ENCODE peak calls at places on chromosome 9, in ten cellular contexts. E, W, I, M, V, R, T, G, Z and O are unnamed samples.

GRCh38 chr9:12695474-12695873 is 2.3 kb downstream of the TYRP1 start:
- DNase-seq in E (peak), W (no peak), I (peak), M (peak), V (peak), R (no peak), T (no peak), G (no peak), Z (no peak), O (peak)

GRCh38 chr9:78167356-78167755 is 68.5 kb upstream of the CEP78 start:
- DNase-seq in E (peak), W (no peak), I (no peak), M (no peak), V (no peak), R (no peak), T (no peak), G (no peak), Z (no peak), O (no peak)

GRCh38 chr9:2461886-2462285 is 159.7 kb upstream of the VLDLR start:
- DNase-seq in E (peak), W (peak), I (no peak), M (no peak), V (no peak), R (no peak), T (no peak), G (no peak), Z (no peak), O (peak)

GRCh38 chr9:88990721-88991065 is 575 bp upstream of the S1PR3 start:
- DNase-seq in E (no peak), W (no peak), I (no peak), M (no peak), V (no peak), R (no peak), T (peak), G (no peak), Z (no peak), O (peak)

GRCh38 chr9:132698989-132699388 is 28.7 kb downstream of the GTF3C4 start:
- DNase-seq in E (no peak), W (peak), I (no peak), M (no peak), V (no peak), R (no peak), T (no peak), G (no peak), Z (no peak), O (peak)

GRCh38 chr9:28799876-28800275 is 1226.6 kb upstream of the C9orf72 start:
- DNase-seq in E (no peak), W (no peak), I (no peak), M (no peak), V (no peak), R (no peak), T (no peak), G (no peak), Z (no peak), O (no peak)

GRCh38 chr9:16202913-16203734 is 650.3 kb downstream of the CCDC171 start:
- DNase-seq in E (peak), W (peak), I (no peak), M (peak), V (no peak), R (no peak), T (peak), G (no peak), Z (no peak), O (peak)

GRCh38 chr9:131678499-131679111 is 61.3 kb downstream of the RAPGEF1 start:
- DNase-seq in E (peak), W (peak), I (peak), M (peak), V (peak), R (no peak), T (peak), G (peak), Z (peak), O (peak)

GRCh38 chr9:97983524-97984187 is 515 bp downstream of the ANP32B start:
- DNase-seq in E (no peak), W (peak), I (peak), M (peak), V (peak), R (no peak), T (peak), G (no peak), Z (no peak), O (peak)

GRCh38 chr9:102521097-102521755 is 473.9 kb upstream of the CYLC2 start:
- DNase-seq in E (peak), W (no peak), I (no peak), M (peak), V (no peak), R (no peak), T (no peak), G (no peak), Z (no peak), O (no peak)

GRCh38 chr9:76396144-76396543 is 1.9 kb upstream of the RFK start:
- DNase-seq in E (no peak), W (no peak), I (no peak), M (no peak), V (no peak), R (no peak), T (no peak), G (no peak), Z (no peak), O (no peak)

GRCh38 chr9:122226758-122227575 is 1.8 kb downstream of the LHX6 start:
- DNase-seq in E (no peak), W (no peak), I (no peak), M (no peak), V (no peak), R (no peak), T (peak), G (no peak), Z (no peak), O (no peak)

GRCh38 chr9:71769175-71770165 is 1.2 kb upstream of the CEMIP2 start:
- DNase-seq in E (peak), W (peak), I (peak), M (peak), V (peak), R (no peak), T (peak), G (peak), Z (peak), O (peak)

GRCh38 chr9:131500939-131501541 is 1.7 kb upstream of the POMT1 start:
- DNase-seq in E (peak), W (peak), I (no peak), M (peak), V (no peak), R (no peak), T (no peak), G (no peak), Z (no peak), O (no peak)

GRCh38 chr9:96116275-96117051 is 185.5 kb downstream of the HSD17B3 start:
- DNase-seq in E (no peak), W (no peak), I (no peak), M (no peak), V (no peak), R (no peak), T (peak), G (peak), Z (no peak), O (no peak)

GRCh38 chr9:135610290-135611141 is 28.8 kb downstream of the GLT6D1 start:
- DNase-seq in E (no peak), W (no peak), I (no peak), M (no peak), V (no peak), R (no peak), T (no peak), G (no peak), Z (no peak), O (no peak)

GRCh38 chr9:16656432-16657169 is 213.9 kb downstream of the BNC2 start:
- DNase-seq in E (no peak), W (no peak), I (no peak), M (no peak), V (no peak), R (no peak), T (no peak), G (no peak), Z (no peak), O (no peak)

GRCh38 chr9:6907772-6908381 is 150.1 kb downstream of the KDM4C start:
- DNase-seq in E (peak), W (peak), I (no peak), M (peak), V (no peak), R (no peak), T (no peak), G (no peak), Z (peak), O (peak)

GRCh38 chr9:104923289-104923688 is 4.7 kb downstream of the ABCA1 start:
- DNase-seq in E (peak), W (no peak), I (no peak), M (peak), V (no peak), R (no peak), T (no peak), G (no peak), Z (no peak), O (peak)

GRCh38 chr9:113858282-113858681 is 17.8 kb upstream of the ZNF618 start:
- DNase-seq in E (no peak), W (no peak), I (no peak), M (no peak), V (no peak), R (no peak), T (no peak), G (no peak), Z (no peak), O (no peak)

GRCh38 chr9:90773593-90773992 is 28.0 kb upstream of the SYK start:
- DNase-seq in E (no peak), W (no peak), I (no peak), M (no peak), V (no peak), R (no peak), T (no peak), G (no peak), Z (no peak), O (no peak)

GRCh38 chr9:127977877-127978647 is 2.7 kb downstream of the EEIG1 start:
- DNase-seq in E (peak), W (no peak), I (peak), M (peak), V (peak), R (no peak), T (peak), G (peak), Z (no peak), O (peak)

GRCh38 chr9:107144475-107144874 is 138.6 kb upstream of the RAD23B start:
- DNase-seq in E (no peak), W (no peak), I (no peak), M (no peak), V (no peak), R (no peak), T (no peak), G (no peak), Z (no peak), O (no peak)

GRCh38 chr9:86766912-86767311 is 180.4 kb downstream of the GAS1 start:
- DNase-seq in E (peak), W (peak), I (no peak), M (peak), V (no peak), R (no peak), T (no peak), G (no peak), Z (peak), O (no peak)

GRCh38 chr9:109331353-109331752 is 10.5 kb upstream of the EPB41L4B start:
- DNase-seq in E (peak), W (no peak), I (peak), M (no peak), V (peak), R (no peak), T (no peak), G (no peak), Z (no peak), O (peak)

DNA sequence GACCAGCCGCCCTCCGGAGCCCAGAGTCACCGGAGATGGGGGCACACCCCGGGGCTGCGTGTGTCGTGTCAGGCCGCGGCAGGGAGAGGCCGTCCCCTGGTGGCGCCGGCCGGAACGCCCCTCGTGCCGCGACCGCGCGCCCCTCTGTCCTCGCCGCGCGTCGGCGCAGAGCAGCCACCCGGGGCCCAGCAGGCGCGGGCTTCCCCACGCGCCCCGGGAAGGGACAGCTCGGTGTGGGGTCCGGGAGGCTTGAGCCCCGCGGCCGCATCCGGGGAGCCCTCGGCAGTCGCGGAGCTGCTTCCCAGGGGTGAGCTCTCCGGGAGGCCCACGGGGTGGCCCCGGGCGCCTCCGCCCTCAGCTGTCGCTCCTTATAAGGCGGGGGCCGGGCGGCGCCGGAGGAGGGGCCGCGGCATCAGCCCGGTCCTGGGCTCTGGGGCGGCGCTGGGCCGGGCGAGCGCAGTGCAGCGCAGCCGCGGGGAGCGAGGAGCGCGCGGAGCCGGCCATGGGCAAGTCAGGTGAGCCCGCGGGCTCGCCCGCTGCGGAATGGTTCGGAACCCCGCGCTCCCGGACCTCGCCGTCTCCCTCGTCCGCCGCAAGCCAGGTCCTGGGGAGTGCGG is at the start of gene GLIPR2:
- DNase-seq in E (peak), W (peak), I (peak), M (peak), V (peak), R (peak), T (peak), G (peak), Z (peak), O (peak)
- TF ChIP-seq CTCF in E (no peak), W (peak), I (peak), M (no peak), V (peak), R (peak), T (peak), G (peak), Z (no peak), O (peak)

GRCh38 chr9:4740373-4740622 is 704 bp downstream of the AK3 start:
- DNase-seq in E (peak), W (peak), I (no peak), M (peak), V (no peak), R (no peak), T (no peak), G (no peak), Z (no peak), O (peak)

GRCh38 chr9:4740623-4741364 is at the start of gene AK3:
- DNase-seq in E (peak), W (peak), I (peak), M (peak), V (peak), R (peak), T (peak), G (peak), Z (peak), O (peak)

GRCh38 chr9:4739587-4740372 is 1.2 kb downstream of the AK3 start:
- DNase-seq in E (no peak), W (no peak), I (no peak), M (peak), V (no peak), R (no peak), T (peak), G (no peak), Z (no peak), O (no peak)

GRCh38 chr9:4742246-4742645 is 1.2 kb upstream of the AK3 start:
- DNase-seq in E (peak), W (no peak), I (no peak), M (no peak), V (no peak), R (no peak), T (no peak), G (no peak), Z (no peak), O (no peak)

GRCh38 chr9:4741365-4742031 is 496 bp upstream of the AK3 start:
- DNase-seq in E (no peak), W (peak), I (peak), M (no peak), V (peak), R (no peak), T (peak), G (no peak), Z (no peak), O (peak)
- TF ChIP-seq CTCF in E (peak), W (no peak), I (no peak), M (no peak), V (no peak), R (no peak), T (no peak), G (no peak), Z (no peak), O (no peak)

GRCh38 chr9:14863402-14863801 is 46.8 kb downstream of the FREM1 start:
- DNase-seq in E (no peak), W (no peak), I (no peak), M (no peak), V (no peak), R (no peak), T (no peak), G (no peak), Z (no peak), O (no peak)
- TF ChIP-seq CTCF in E (no peak), W (no peak), I (peak), M (no peak), V (no peak), R (no peak), T (peak), G (no peak), Z (no peak), O (no peak)

GRCh38 chr9:129101279-129101678 is 9.3 kb downstream of the CRAT start:
- DNase-seq in E (no peak), W (no peak), I (no peak), M (no peak), V (no peak), R (no peak), T (no peak), G (no peak), Z (no peak), O (no peak)

GRCh38 chr9:129104051-129104450 is 6.5 kb downstream of the CRAT start:
- DNase-seq in E (no peak), W (no peak), I (no peak), M (no peak), V (no peak), R (no peak), T (no peak), G (no peak), Z (no peak), O (no peak)

GRCh38 chr9:129103595-129103965 is 7.0 kb downstream of the CRAT start:
- DNase-seq in E (no peak), W (no peak), I (no peak), M (no peak), V (no peak), R (no peak), T (no peak), G (no peak), Z (no peak), O (no peak)

GRCh38 chr9:129102095-129102525 is 8.5 kb downstream of the CRAT start:
- DNase-seq in E (no peak), W (no peak), I (no peak), M (no peak), V (no peak), R (no peak), T (no peak), G (no peak), Z (no peak), O (no peak)

DNA sequence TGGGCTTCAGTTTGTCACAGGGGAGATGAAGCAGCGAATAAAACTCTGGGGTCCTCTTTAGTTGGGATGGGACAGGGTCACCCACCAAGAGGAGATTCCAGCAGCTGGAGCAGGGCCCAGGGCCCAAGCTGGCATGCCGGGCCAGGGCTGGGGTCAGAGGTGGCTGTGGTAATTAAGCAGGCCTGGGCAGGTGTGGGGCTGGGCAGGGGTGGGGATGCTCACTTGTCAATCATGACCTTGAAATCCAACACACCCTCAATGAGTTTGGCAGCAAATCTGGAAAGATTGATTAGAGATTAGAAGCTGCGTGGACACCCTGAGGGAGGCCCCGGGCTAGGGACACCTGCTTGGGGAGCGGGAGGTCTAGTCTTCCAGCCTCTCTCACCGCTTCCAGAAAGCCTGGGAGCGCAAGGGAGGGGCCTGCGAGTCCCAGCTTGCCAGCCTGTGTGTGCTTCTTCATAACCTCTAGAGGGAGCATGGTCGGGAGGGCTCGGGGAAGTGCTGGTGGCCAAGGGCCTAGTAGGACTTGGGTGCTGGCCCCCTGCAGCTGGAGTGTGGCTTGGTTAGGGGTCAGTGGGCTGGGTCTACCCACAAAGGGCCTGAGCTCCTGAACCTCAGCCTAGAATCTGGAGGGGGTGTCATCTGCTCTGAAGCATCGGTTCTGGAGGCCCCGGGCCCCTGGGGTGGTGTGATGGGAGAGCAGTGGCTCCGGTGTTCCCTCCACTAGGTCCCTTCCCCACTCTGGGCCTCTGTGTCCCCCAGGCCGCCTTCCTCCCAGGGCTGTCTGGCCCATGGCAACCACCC is 7.6 kb downstream of the CRAT start:
- DNase-seq in E (peak), W (peak), I (peak), M (peak), V (no peak), R (peak), T (peak), G (no peak), Z (peak), O (peak)
- TF ChIP-seq CTCF in E (peak), W (peak), I (peak), M (peak), V (peak), R (peak), T (peak), G (no peak), Z (peak), O (peak)

DNA sequence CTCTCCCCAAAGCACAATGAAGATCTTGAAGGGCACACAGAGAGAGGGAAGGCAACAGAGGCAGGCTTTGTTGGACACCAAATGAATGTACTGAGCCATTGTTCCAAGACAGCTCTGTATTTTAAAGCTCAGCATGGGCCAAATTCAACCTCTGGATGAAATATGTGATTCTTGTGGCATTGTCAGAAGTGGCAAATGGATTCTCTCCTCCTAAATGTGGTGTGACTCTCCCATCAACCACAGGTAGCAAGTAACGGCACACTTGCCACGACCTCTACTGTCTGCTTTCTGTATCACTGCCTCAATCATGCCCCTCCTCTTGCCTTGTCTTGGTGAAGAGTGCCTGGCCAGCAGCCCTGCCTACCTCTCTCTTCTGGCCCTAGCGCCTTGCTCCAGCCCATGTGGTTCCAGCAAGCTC is 6.1 kb upstream of the MOB3B start:
- DNase-seq in E (no peak), W (no peak), I (no peak), M (no peak), V (no peak), R (no peak), T (peak), G (no peak), Z (no peak), O (no peak)
- TF ChIP-seq CTCF in E (no peak), W (no peak), I (no peak), M (peak), V (no peak), R (no peak), T (peak), G (no peak), Z (peak), O (no peak)

DNA sequence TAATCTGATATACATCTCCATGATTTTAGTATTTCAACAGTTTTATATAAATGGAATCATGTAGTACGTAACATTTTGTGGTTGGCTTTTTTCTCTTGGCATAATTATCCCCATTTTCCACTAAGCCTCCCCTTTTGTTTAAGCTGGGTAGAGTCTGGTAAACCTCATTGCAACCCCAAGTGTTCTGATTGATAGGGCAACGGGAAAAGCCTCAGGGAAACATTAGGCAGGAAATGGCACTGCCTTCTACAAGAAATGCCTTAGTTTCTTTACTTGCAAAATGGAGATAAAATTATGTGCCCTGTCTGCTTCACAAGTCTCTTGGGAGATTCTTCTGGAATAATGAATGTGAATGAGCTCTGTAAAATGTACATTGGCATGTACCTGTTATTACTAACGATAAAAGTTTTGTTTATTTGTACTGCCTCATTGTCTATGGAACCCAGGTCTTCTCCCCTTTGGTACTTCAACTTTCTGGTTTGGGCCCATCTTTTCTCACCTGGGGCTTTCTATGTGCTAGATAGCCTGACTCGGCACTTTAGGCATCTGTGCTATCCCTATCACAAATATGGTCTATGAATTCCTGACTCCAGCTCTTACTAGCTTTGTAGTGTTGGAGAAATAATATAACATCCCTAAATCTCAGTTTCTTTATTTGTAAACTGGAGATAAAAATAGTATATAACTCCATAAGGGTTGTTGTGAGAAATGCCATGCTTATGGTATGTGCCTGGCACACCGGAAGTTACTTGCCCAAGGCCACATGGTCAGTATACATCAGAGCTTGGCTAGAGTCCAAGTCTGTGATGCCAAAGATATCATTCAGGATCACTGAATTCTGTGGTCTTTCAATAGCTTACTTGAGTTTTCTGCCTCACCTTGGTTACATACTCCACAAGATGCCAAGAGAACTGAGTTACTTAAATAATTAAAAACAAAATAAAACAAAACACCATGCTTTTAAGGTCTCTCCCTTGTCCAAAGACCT is 48.2 kb upstream of the ZNF169 start:
- DNase-seq in E (no peak), W (peak), I (no peak), M (no peak), V (no peak), R (no peak), T (no peak), G (no peak), Z (no peak), O (no peak)
- TF ChIP-seq CTCF in E (no peak), W (no peak), I (no peak), M (no peak), V (no peak), R (no peak), T (no peak), G (no peak), Z (no peak), O (no peak)